ENCODE peak calls at places on chromosome 15, in eight cellular contexts. D is OCI-LY7, Q is Peyer's patch, K is K562, G is upper lobe of left lung, R is thoracic aorta, Z is A549, M is upper lobe of right lung. I is an unnamed sample.
A peak's percentile ranks its signal among the peaks of the same experiment; 100 is the strongest.

GRCh38 chr15:90620379-90621134 is 90.8 kb downstream of the CRTC3 start:
- DNase-seq in Z (no peak), K (peak; percentile 31), D (peak; percentile 72), M (no peak), G (no peak), R (no peak), Q (no peak), I (no peak)

GRCh38 chr15:66657062-66658020 is 44.7 kb upstream of the SMAD6 start:
- DNase-seq in Z (no peak), K (no peak), G (no peak), D (no peak), M (no peak), Q (no peak), R (no peak), I (no peak)

GRCh38 chr15:69810441-69811071 is 287.2 kb downstream of the TLE3 start:
- DNase-seq in R (no peak), G (no peak), D (no peak), Q (no peak), M (no peak), Z (no peak), K (no peak), I (no peak)

GRCh38 chr15:39746176-39746575 is 36.5 kb downstream of the FSIP1 start:
- DNase-seq in Z (no peak), R (no peak), G (no peak), K (no peak), M (no peak), Q (no peak), D (no peak), I (no peak)

GRCh38 chr15:37973856-37974255 is 39.4 kb downstream of the TMCO5A start:
- DNase-seq in M (no peak), Q (no peak), D (no peak), K (no peak), G (no peak), Z (no peak), R (no peak), I (no peak)

GRCh38 chr15:90425726-90426346 is 37.8 kb downstream of the IQGAP1 start:
- DNase-seq in K (no peak), G (no peak), Q (no peak), Z (no peak), D (no peak), R (no peak), M (no peak), I (no peak)

GRCh38 chr15:88791637-88792036 is 11.6 kb upstream of the ACAN start:
- DNase-seq in Z (peak; percentile 18), M (no peak), G (no peak), D (no peak), R (no peak), Q (no peak), K (no peak), I (no peak)

GRCh38 chr15:96070636-96071035 is 259.9 kb upstream of the NR2F2 start:
- DNase-seq in D (no peak), Z (peak; percentile 35), M (no peak), Q (no peak), R (no peak), K (no peak), G (no peak), I (no peak)

GRCh38 chr15:40002295-40002694 is 36.7 kb downstream of the SRP14 start:
- DNase-seq in Q (no peak), K (no peak), D (no peak), G (no peak), M (no peak), R (no peak), Z (peak; percentile 72), I (no peak)

GRCh38 chr15:95405447-95405846 is 925.1 kb upstream of the NR2F2 start:
- DNase-seq in K (no peak), R (no peak), Z (no peak), Q (no peak), D (no peak), M (no peak), G (no peak), I (no peak)

GRCh38 chr15:46309914-46310313 is 675.1 kb downstream of the SQOR start:
- DNase-seq in D (no peak), K (no peak), R (no peak), Z (no peak), M (no peak), G (no peak), Q (no peak), I (no peak)

GRCh38 chr15:69489101-69489571 is 36.5 kb downstream of the RPLP1 start:
- DNase-seq in K (no peak), Q (no peak), M (no peak), G (no peak), Z (no peak), D (no peak), R (no peak), I (no peak)

GRCh38 chr15:84616235-84616634 is 15.4 kb downstream of the ZSCAN2 start:
- DNase-seq in M (no peak), D (no peak), K (no peak), R (no peak), G (no peak), Q (no peak), Z (no peak), I (no peak)

GRCh38 chr15:62647195-62647865 is 395.2 kb upstream of the TPM1 start:
- DNase-seq in G (peak; percentile 54), R (no peak), K (no peak), M (no peak), D (no peak), Q (peak; percentile 72), Z (peak; percentile 90), I (no peak)

GRCh38 chr15:56244811-56245576 is 1.3 kb upstream of the RFX7 start:
- DNase-seq in K (peak; percentile 12), M (peak; percentile 66), Z (no peak), D (peak; percentile 67), Q (peak; percentile 68), G (no peak), R (no peak), I (peak; percentile 19)

GRCh38 chr15:82197734-82198594 is 64.6 kb downstream of the EFL1 start:
- DNase-seq in M (no peak), Z (peak; percentile 75), K (peak; percentile 47), R (no peak), G (peak; percentile 42), D (peak; percentile 71), Q (peak; percentile 49), I (peak; percentile 27)

GRCh38 chr15:85005744-85006143 is 24.1 kb downstream of the PDE8A start:
- DNase-seq in R (no peak), Z (no peak), D (no peak), K (no peak), G (no peak), Q (no peak), M (peak; percentile 70), I (no peak)

GRCh38 chr15:101476756-101477155 is 12.8 kb downstream of the PCSK6 start:
- DNase-seq in K (no peak), D (no peak), M (no peak), Q (no peak), R (no peak), G (no peak), Z (no peak), I (no peak)
- H3K27ac ChIP-seq in K (no peak overlapping the region), D (no peak overlapping the region), M (no peak overlapping the region), Q (no peak overlapping the region), R (no peak overlapping the region), G (no peak overlapping the region), Z (no peak overlapping the region), I (no peak overlapping the region)

GRCh38 chr15:65077981-65078352 is 1.4 kb downstream of the KBTBD13 start:
- DNase-seq in G (peak; percentile 74), K (no peak), R (no peak), Z (peak; percentile 92), D (no peak), Q (peak; percentile 91), M (peak; percentile 86), I (peak; percentile 36)
- TF ChIP-seq CTCF in G (peak; percentile 69), K (no peak), R (peak; percentile 55), Z (peak; percentile 93), D (no peak), Q (peak; percentile 55), M (peak; percentile 48), I (peak; percentile 42)

DNA sequence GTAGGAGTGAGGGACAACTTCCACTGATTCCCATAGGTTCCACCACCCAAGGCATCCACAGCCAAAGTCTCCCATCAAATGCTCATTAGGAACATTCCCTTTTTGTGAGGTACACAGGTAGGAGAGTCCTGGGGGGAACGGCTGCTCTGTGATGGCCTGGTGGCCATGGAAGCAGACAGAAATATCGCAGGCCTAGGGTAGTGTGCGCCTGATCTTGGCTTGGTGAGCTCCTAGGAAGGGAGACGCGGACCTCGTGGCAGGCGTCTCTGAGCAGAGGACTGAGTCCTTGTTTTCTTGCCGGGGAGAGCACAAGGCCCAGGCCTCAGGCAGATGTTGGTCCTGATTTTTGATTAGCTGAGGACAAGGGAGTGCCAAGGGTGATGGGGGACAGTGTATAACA is 99.5 kb downstream of the SNRPN start:
- DNase-seq in K (no peak), Q (peak; percentile 14), D (no peak), Z (no peak), R (no peak), M (no peak), G (peak; percentile 9), I (no peak)
- H3K9me3 ChIP-seq in K (peaks cover 2% of the 10 kb centered on the region), Q (no peaks in the 10 kb centered on the region), D (peaks cover 5% of the 10 kb centered on the region), Z (peaks cover 68% of the 10 kb centered on the region), R (peaks cover 100% of the 10 kb centered on the region), M (peaks cover 95% of the 10 kb centered on the region), G (peaks cover 98% of the 10 kb centered on the region), I (peaks cover 100% of the 10 kb centered on the region)

GRCh38 chr15:63719281-63719680 is 114.5 kb downstream of the HERC1 start:
- DNase-seq in M (no peak), Q (no peak), K (no peak), G (no peak), R (no peak), D (no peak), Z (no peak), I (no peak)
- H3K27ac ChIP-seq in M (peak overlapping the region; percentile 39), Q (no peak overlapping the region), K (no peak overlapping the region), G (peak overlapping the region; percentile 69), R (no peak overlapping the region), D (no peak overlapping the region), Z (peak overlapping the region; percentile 26), I (no peak overlapping the region)

DNA sequence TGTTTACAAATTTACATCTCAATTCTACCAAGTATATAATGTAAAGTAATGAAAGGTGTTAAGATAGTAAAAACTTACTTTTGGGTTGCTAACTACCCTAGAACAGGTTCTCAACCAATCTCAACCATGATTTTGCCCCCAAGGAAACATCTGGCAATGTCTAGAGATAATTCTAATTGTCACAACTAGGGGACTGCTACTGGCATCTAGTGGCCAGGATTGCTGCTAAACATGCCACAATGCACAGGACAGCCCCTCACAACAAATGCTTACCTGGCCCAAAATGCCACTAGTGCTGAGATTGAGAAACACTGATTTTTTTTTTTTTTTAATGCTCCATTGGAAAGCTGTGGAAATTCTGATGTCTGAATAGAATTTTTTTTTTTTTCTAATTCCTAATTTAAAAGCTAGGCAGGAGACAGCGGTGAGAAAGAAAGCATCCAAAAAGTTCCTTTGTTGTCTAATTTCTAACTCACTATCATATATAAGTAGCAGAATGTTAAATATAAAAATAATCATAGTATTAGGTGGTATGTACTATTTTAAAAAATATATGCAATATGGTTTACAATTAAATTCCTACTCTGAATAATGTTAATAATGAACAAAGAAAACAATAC is 81.5 kb downstream of the TJP1 start:
- DNase-seq in M (no peak), Q (no peak), Z (peak; percentile 61), D (peak; percentile 49), K (no peak), R (no peak), G (no peak), I (no peak)
- TF ChIP-seq CTCF in M (no peak), Q (no peak), Z (peak; percentile 83), D (peak; percentile 80), K (peak; percentile 15), R (no peak), G (no peak), I (no peak)

I was measured in CD4-positive, alpha-beta T cell.